ENCODE peak calls at places on chromosomes 3 and 15, in four cellular contexts. One of them, this sample, is unnamed.

GRCh38 chr3:187208159-187208558 is 10.9 kb downstream of the RTP1 start:
- DNase-seq in stomach: no peak
- DNase-seq in prostate gland: peak
- DNase-seq in HCT116: no peak
- DNase-seq in this sample: no peak

GRCh38 chr3:171108066-171108465 is 81.5 kb upstream of the SLC2A2 start:
- DNase-seq in prostate gland: no peak
- DNase-seq in stomach: no peak
- DNase-seq in HCT116: peak
- DNase-seq in this sample: no peak

GRCh38 chr3:64691051-64691450 is 3.3 kb upstream of the ADAMTS9 start:
- DNase-seq in prostate gland: no peak
- DNase-seq in stomach: no peak
- DNase-seq in HCT116: no peak
- DNase-seq in this sample: no peak

GRCh38 chr15:60115579-60116415 is 111.7 kb downstream of the FOXB1 start:
- DNase-seq in stomach: no peak
- DNase-seq in HCT116: no peak
- DNase-seq in prostate gland: no peak
- DNase-seq in this sample: no peak

GRCh38 chr3:167493240-167493639 is 19.4 kb upstream of the SERPINI2 start:
- DNase-seq in HCT116: peak
- DNase-seq in prostate gland: no peak
- DNase-seq in stomach: no peak
- DNase-seq in this sample: no peak

GRCh38 chr15:39413558-39413957 is 167.3 kb upstream of the THBS1 start:
- DNase-seq in HCT116: no peak
- DNase-seq in prostate gland: no peak
- DNase-seq in stomach: no peak
- DNase-seq in this sample: no peak

GRCh38 chr3:194464692-194465091 is 22.1 kb downstream of the ATP13A3 start:
- DNase-seq in prostate gland: no peak
- DNase-seq in HCT116: no peak
- DNase-seq in stomach: no peak
- DNase-seq in this sample: no peak

GRCh38 chr15:98728107-98728810 is 79.9 kb downstream of the IGF1R start:
- DNase-seq in prostate gland: no peak
- DNase-seq in HCT116: no peak
- DNase-seq in stomach: no peak
- DNase-seq in this sample: no peak

GRCh38 chr15:78927077-78927790 is 17.6 kb downstream of the CTSH start:
- DNase-seq in HCT116: no peak
- DNase-seq in stomach: no peak
- DNase-seq in prostate gland: no peak
- DNase-seq in this sample: no peak

GRCh38 chr15:82850242-82850591 is 40.8 kb downstream of the WHAMM start:
- DNase-seq in stomach: no peak
- DNase-seq in HCT116: no peak
- DNase-seq in prostate gland: no peak
- DNase-seq in this sample: no peak

GRCh38 chr3:187798531-187799520 is 53.6 kb upstream of the BCL6 start:
- DNase-seq in stomach: no peak
- DNase-seq in prostate gland: no peak
- DNase-seq in HCT116: no peak
- DNase-seq in this sample: no peak

GRCh38 chr3:124883766-124884473 is 3.2 kb downstream of the ITGB5 start:
- DNase-seq in HCT116: no peak
- DNase-seq in stomach: no peak
- DNase-seq in prostate gland: no peak
- DNase-seq in this sample: no peak

GRCh38 chr3:124879395-124879723 is 7.8 kb downstream of the ITGB5 start:
- DNase-seq in stomach: no peak
- DNase-seq in prostate gland: no peak
- DNase-seq in HCT116: no peak
- DNase-seq in this sample: no peak

GRCh38 chr3:124883191-124883747 is 3.9 kb downstream of the ITGB5 start:
- DNase-seq in stomach: no peak
- DNase-seq in prostate gland: no peak
- DNase-seq in HCT116: no peak
- DNase-seq in this sample: no peak

GRCh38 chr3:124882749-124883148 is 4.4 kb downstream of the ITGB5 start:
- DNase-seq in prostate gland: no peak
- DNase-seq in stomach: no peak
- DNase-seq in HCT116: no peak
- DNase-seq in this sample: no peak

DNA sequence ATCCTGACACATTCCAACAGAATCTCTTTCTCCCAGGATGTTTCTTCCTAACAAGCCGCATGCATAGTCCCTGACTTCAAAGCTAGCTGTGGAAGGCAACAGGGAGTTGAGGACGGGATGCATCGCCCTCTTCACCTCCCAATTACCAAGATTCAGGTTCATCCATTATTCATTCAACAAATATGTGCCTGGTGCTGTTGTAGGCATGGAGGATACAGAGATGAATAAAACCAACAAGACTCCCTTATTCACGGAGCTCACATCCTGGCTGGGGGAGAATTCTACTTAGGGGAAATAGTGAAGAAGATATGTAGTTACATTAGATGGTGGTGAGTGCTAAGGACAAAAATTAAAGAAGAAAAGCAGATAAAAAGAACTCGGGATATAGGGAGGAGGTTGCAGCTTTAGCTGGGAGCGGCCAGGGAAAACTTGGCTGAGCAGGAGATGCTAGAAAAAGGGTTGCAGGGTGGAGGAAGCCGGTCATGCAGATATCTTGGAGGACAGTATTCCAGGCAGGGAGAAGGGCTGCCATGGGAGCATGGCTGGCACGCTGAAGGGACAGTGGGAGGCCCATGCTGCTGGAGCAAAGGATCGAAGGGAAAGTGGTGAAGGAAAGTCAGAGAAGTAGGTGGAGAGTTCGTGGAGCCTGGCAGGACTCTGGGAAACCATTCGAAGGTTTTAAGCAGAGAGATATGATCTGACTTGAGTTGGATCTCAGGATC is 5.0 kb downstream of the ITGB5 start:
- DNase-seq in prostate gland: no peak
- DNase-seq in stomach: no peak
- DNase-seq in HCT116: no peak
- DNase-seq in this sample: no peak
- TF ChIP-seq POLR2A in prostate gland: no peak
- TF ChIP-seq POLR2A in stomach: no peak
- TF ChIP-seq POLR2A in HCT116: no peak
- TF ChIP-seq POLR2A in this sample: no peak

DNA sequence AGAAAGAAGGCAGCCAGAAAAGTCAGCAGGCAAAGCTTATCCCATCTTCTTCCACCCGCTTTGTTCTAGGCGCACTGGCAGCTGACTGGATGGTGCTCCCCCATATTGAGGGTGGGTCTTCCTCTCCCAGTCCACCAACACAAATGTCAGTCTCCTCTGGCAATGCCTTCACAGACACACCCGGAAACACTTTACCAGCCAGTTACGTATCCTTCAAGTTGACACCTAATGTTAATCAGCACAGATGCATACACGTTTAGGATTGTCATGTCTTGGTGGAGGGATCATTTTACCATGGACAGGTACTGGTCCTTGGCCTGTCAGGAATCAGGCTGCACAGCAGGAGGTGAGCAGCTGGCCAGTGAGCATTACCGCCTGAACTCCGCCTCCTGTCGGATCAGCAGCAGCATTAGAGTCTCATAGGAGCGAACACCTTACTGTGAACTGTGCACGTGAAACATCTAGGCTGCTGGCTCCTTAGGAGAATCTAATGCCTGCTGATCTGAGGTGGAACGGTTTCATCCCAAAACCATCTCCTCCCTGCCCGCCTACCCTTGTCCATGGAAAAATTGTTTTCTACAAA is 59.1 kb upstream of the PYDC2 start:
- DNase-seq in stomach: no peak
- DNase-seq in prostate gland: no peak
- DNase-seq in HCT116: no peak
- DNase-seq in this sample: no peak
- TF ChIP-seq POLR2AphosphoS5 in stomach: no peak
- TF ChIP-seq POLR2AphosphoS5 in prostate gland: no peak
- TF ChIP-seq POLR2AphosphoS5 in HCT116: no peak
- TF ChIP-seq POLR2AphosphoS5 in this sample: no peak

GRCh38 chr3:99868438-99868723 is 50.7 kb downstream of the CMSS1 start:
- DNase-seq in stomach: no peak
- DNase-seq in HCT116: no peak
- DNase-seq in prostate gland: peak
- DNase-seq in this sample: no peak

GRCh38 chr3:99871231-99871898 is 53.7 kb downstream of the CMSS1 start:
- DNase-seq in HCT116: no peak
- DNase-seq in prostate gland: no peak
- DNase-seq in stomach: no peak
- DNase-seq in this sample: no peak

GRCh38 chr3:99869621-99870020 is 52.0 kb downstream of the CMSS1 start:
- DNase-seq in prostate gland: no peak
- DNase-seq in HCT116: no peak
- DNase-seq in stomach: no peak
- DNase-seq in this sample: no peak

GRCh38 chr3:99872633-99873254 is 55.1 kb downstream of the CMSS1 start:
- DNase-seq in HCT116: no peak
- DNase-seq in stomach: no peak
- DNase-seq in prostate gland: no peak
- DNase-seq in this sample: no peak

GRCh38 chr3:99870712-99871111 is 53.0 kb downstream of the CMSS1 start:
- DNase-seq in stomach: no peak
- DNase-seq in HCT116: no peak
- DNase-seq in prostate gland: no peak
- DNase-seq in this sample: no peak
- H3K27ac ChIP-seq in stomach: peak
- H3K27ac ChIP-seq in HCT116: no peak
- H3K27ac ChIP-seq in prostate gland: peak
- H3K27ac ChIP-seq in this sample: peak

DNA sequence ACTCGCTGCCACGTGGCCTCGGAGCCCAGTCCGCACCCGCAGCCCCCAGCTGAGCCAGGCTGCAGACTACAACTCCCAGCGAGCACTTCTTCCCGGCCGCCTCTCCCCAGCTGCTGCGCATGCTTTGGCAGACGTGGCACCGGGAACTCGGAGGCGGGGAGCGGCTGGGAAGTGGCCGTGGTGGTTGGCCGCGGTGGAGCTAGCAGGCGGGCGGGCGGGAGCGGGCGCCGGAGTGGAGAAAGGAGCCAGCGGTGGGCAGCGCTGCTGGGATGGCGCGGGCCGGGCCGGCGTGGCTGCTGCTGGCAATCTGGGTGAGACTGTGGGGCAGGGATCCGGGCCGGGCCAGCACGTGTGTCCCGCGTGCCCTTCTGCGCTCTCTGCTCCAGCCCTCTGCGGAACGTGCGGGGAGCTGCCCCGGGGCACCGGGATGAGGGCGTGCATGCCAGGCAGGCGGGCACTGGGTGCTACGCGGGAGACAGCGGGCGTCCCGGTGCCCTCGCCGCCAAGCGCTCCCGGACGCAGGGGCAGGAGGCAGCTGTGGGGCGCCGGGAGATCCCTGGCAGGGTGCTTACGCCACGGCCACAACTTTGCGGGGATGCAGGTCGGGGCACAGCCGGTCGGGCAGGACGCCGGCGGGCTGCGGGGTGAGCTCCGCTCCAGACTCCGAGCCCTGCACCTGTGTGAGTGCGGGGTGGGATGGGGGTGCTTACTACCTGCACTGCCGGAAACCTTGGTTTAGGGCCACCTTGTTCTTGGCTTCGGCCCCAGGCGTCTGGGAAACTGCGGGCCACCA is at the start of gene PDIA5:
- DNase-seq in prostate gland: peak
- DNase-seq in HCT116: peak
- DNase-seq in stomach: peak
- DNase-seq in this sample: peak
- TF ChIP-seq POLR2A in prostate gland: peak
- TF ChIP-seq POLR2A in HCT116: peak
- TF ChIP-seq POLR2A in stomach: no peak
- TF ChIP-seq POLR2A in this sample: no peak

GRCh38 chr3:69762790-69763229 is 23.5 kb downstream of the MITF start:
- DNase-seq in HCT116: no peak
- DNase-seq in prostate gland: no peak
- DNase-seq in stomach: no peak
- DNase-seq in this sample: no peak

GRCh38 chr3:69763976-69764851 is 24.9 kb downstream of the MITF start:
- DNase-seq in prostate gland: no peak
- DNase-seq in HCT116: no peak
- DNase-seq in stomach: no peak
- DNase-seq in this sample: no peak

GRCh38 chr3:69764861-69765260 is 25.6 kb downstream of the MITF start:
- DNase-seq in stomach: no peak
- DNase-seq in HCT116: no peak
- DNase-seq in prostate gland: no peak
- DNase-seq in this sample: no peak

GRCh38 chr3:69761896-69762789 is 22.9 kb downstream of the MITF start:
- DNase-seq in prostate gland: no peak
- DNase-seq in stomach: no peak
- DNase-seq in HCT116: no peak
- DNase-seq in this sample: no peak

GRCh38 chr3:69763458-69763857 is 24.2 kb downstream of the MITF start:
- DNase-seq in HCT116: no peak
- DNase-seq in prostate gland: no peak
- DNase-seq in stomach: no peak
- DNase-seq in this sample: no peak
- TF ChIP-seq POLR2AphosphoS5 in HCT116: no peak
- TF ChIP-seq POLR2AphosphoS5 in prostate gland: peak
- TF ChIP-seq POLR2AphosphoS5 in stomach: no peak
- TF ChIP-seq POLR2AphosphoS5 in this sample: no peak

DNA sequence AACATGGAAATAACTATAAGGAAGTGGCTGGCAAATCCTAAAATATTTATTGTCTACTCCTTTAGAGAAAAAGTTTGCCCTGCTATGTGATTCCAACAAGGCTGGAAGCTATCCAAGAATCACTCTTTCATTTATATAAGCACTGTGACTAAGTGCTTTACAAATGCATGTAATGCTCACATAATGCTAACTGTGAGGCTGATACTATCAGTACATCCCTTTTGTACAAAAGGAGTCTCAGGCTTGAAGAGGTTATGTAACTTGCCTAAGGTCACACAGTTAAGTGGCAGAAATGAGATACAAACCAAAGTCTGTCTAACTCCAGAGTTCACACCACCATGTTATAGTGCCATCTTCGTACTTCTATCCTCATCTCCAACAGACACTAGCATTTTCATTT is 17.0 kb downstream of the TOPBP1 start:
- DNase-seq in HCT116: no peak
- DNase-seq in prostate gland: no peak
- DNase-seq in stomach: no peak
- DNase-seq in this sample: no peak
- H3K27ac ChIP-seq in HCT116: no peak
- H3K27ac ChIP-seq in prostate gland: no peak
- H3K27ac ChIP-seq in stomach: no peak
- H3K27ac ChIP-seq in this sample: no peak

This sample was measured in breast epithelium.